ENCODE peak calls at places on chromosomes 7 and 10, in ten cellular contexts. B is AG04450; E is stimulated activated CD4-positive, alpha-beta T cell treated with anti-CD3 and anti-CD28 coated beads, Interleukin-4, amount 100 ng/mL, for 48 hours; L is AG09309; X is HT1080; A is adipocyte; U is central memory CD4-positive, alpha-beta T cell; R is posterior vena cava; H is Panc1; N is NCI-H2029 treated with DMSO at 0.1 percent for 48 hours. J is an unnamed sample.

GRCh38 chr7:134502463-134502862 is 24.9 kb upstream of the AKR1B10 start:
- DNase-seq in B (no peak), E (no peak), L (peak), X (no peak), A (peak), U (no peak), R (no peak), H (no peak), N (no peak), J (peak)

GRCh38 chr7:155258233-155258575 is 39.5 kb upstream of the INSIG1 start:
- DNase-seq in B (peak), E (no peak), L (peak), X (peak), A (peak), U (no peak), R (peak), H (no peak), N (no peak), J (peak)

GRCh38 chr7:130611206-130611605 is 57.3 kb downstream of the COPG2 start:
- DNase-seq in B (no peak), E (no peak), L (no peak), X (no peak), A (no peak), U (no peak), R (no peak), H (no peak), N (no peak), J (no peak)

GRCh38 chr7:102898532-102898859 is 14.3 kb upstream of the LRRC17 start:
- DNase-seq in B (no peak), E (no peak), L (no peak), X (no peak), A (no peak), U (no peak), R (no peak), H (no peak), N (no peak), J (no peak)

GRCh38 chr7:2645274-2645868 is 13.6 kb downstream of the TTYH3 start:
- DNase-seq in B (no peak), E (no peak), L (no peak), X (peak), A (no peak), U (no peak), R (peak), H (no peak), N (no peak), J (no peak)

GRCh38 chr10:120012133-120012405 is 119.5 kb downstream of the SEC23IP start:
- DNase-seq in B (no peak), E (no peak), L (no peak), X (no peak), A (no peak), U (no peak), R (no peak), H (no peak), N (no peak), J (no peak)

GRCh38 chr7:47582748-47583740 is 1.1 kb upstream of the TNS3 start:
- DNase-seq in B (no peak), E (no peak), L (no peak), X (no peak), A (no peak), U (no peak), R (no peak), H (no peak), N (no peak), J (no peak)

GRCh38 chr10:110671788-110672579 is 27.8 kb downstream of the RBM20 start:
- DNase-seq in B (no peak), E (peak), L (no peak), X (peak), A (peak), U (peak), R (peak), H (peak), N (no peak), J (peak)

GRCh38 chr7:152594801-152595200 is 81.1 kb downstream of the XRCC2 start:
- DNase-seq in B (no peak), E (no peak), L (no peak), X (no peak), A (no peak), U (no peak), R (peak), H (no peak), N (no peak), J (no peak)

GRCh38 chr10:49552277-49552676 is 13.4 kb upstream of the ERCC6 start:
- DNase-seq in B (no peak), E (no peak), L (peak), X (peak), A (peak), U (no peak), R (no peak), H (no peak), N (no peak), J (peak)

GRCh38 chr10:27542812-27543211 is 38.7 kb downstream of the RAB18 start:
- DNase-seq in B (no peak), E (no peak), L (peak), X (peak), A (peak), U (no peak), R (no peak), H (no peak), N (no peak), J (peak)

GRCh38 chr10:121216721-121217181 is 365.6 kb downstream of the WDR11 start:
- DNase-seq in B (no peak), E (no peak), L (no peak), X (no peak), A (no peak), U (no peak), R (no peak), H (no peak), N (no peak), J (no peak)